ENCODE peak calls at places on chromosomes 11 and 22, in eight cellular contexts. Q is Right ventricle myocardium superior; S is substantia nigra; V is non-pigmented ciliary epithelial cell; K is H7; B is stimulated activated CD4-positive, alpha-beta T cell treated with anti-CD3 and anti-CD28 coated beads, Interleukin-15, amount 100 ng/mL, for 48 hours; W is RWPE1; U is RCC 7860. A is an unnamed sample.

GRCh38 chr11:113286509-113287497 is 27.6 kb upstream of the TTC12 start:
- DNase-seq in U (no peak), Q (no peak), B (no peak), S (no peak), W (no peak), V (no peak), K (no peak), A (no peak)

GRCh38 chr22:37566329-37566837 is 6.1 kb downstream of the CDC42EP1 start:
- DNase-seq in V (no peak), S (no peak), B (no peak), W (no peak), K (no peak), U (no peak), Q (peak), A (no peak)

GRCh38 chr11:35859311-35859710 is 84.6 kb upstream of the LDLRAD3 start:
- DNase-seq in W (no peak), B (no peak), K (no peak), V (peak), U (peak), S (no peak), Q (no peak), A (no peak)

GRCh38 chr11:3201112-3201581 is 17.5 kb downstream of the MRGPRG start:
- DNase-seq in W (no peak), Q (no peak), B (no peak), K (peak), V (no peak), S (no peak), U (no peak), A (no peak)

GRCh38 chr11:11463397-11463796 is 110.3 kb upstream of the CSNK2A3 start:
- DNase-seq in B (no peak), K (no peak), S (no peak), V (no peak), W (no peak), Q (no peak), U (no peak), A (no peak)

GRCh38 chr11:57680552-57680874 is 12.6 kb downstream of the ZDHHC5 start:
- DNase-seq in K (no peak), B (no peak), Q (no peak), U (peak), S (no peak), V (peak), W (peak), A (no peak)

GRCh38 chr22:38298312-38299000 is 18.8 kb downstream of the CSNK1E start:
- DNase-seq in U (no peak), B (peak), V (peak), S (no peak), Q (no peak), K (peak), W (peak), A (no peak)

GRCh38 chr22:30038219-30038618 is 42.0 kb upstream of the HORMAD2 start:
- DNase-seq in W (peak), B (no peak), Q (no peak), U (peak), K (no peak), V (peak), S (no peak), A (no peak)

GRCh38 chr11:61104963-61105362 is 2.7 kb downstream of the CD5 start:
- DNase-seq in B (no peak), S (no peak), W (no peak), K (peak), U (no peak), V (no peak), Q (peak), A (no peak)

GRCh38 chr11:69201048-69201365 is 45.3 kb downstream of the SMIM38 start:
- DNase-seq in W (no peak), B (no peak), S (no peak), U (no peak), K (peak), V (no peak), Q (no peak), A (no peak)

GRCh38 chr11:124759268-124760204 is 2.6 kb downstream of the ESAM start:
- DNase-seq in B (no peak), W (no peak), K (peak), V (no peak), S (no peak), U (no peak), Q (peak), A (no peak)

GRCh38 chr11:46480166-46480726 is 88.7 kb upstream of the CHRM4 start:
- DNase-seq in B (no peak), S (no peak), Q (no peak), W (no peak), U (no peak), V (no peak), K (no peak), A (no peak)

GRCh38 chr11:131977854-131978253 is 607.4 kb downstream of the NTM start:
- DNase-seq in S (no peak), K (no peak), W (peak), U (peak), V (peak), Q (no peak), B (no peak), A (no peak)

GRCh38 chr11:122226810-122227379 is 110.9 kb upstream of the BLID start:
- DNase-seq in K (no peak), V (no peak), B (no peak), Q (no peak), S (no peak), U (no peak), W (no peak), A (no peak)

GRCh38 chr22:43506487-43506886 is 94.7 kb downstream of the MPPED1 start:
- DNase-seq in B (no peak), Q (no peak), K (peak), U (no peak), V (no peak), W (no peak), S (no peak), A (no peak)

GRCh38 chr11:66278396-66279091 is 569 bp downstream of the CNIH2 start:
- DNase-seq in Q (no peak), U (no peak), B (no peak), V (no peak), W (no peak), K (peak), S (no peak), A (no peak)

GRCh38 chr11:134584706-134585445 is 172.8 kb upstream of the B3GAT1 start:
- DNase-seq in W (no peak), S (no peak), V (no peak), K (peak), B (no peak), Q (no peak), U (no peak), A (no peak)

GRCh38 chr11:66124564-66124963 is 54.5 kb downstream of the PACS1 start:
- DNase-seq in W (no peak), Q (no peak), U (peak), V (no peak), B (no peak), S (no peak), K (no peak), A (no peak)

GRCh38 chr11:133947298-133947905 is 9.4 kb downstream of the IGSF9B start:
- DNase-seq in W (peak), Q (peak), K (peak), S (no peak), V (no peak), U (no peak), B (peak), A (no peak)

GRCh38 chr11:34438529-34439507 is at the start of gene CAT:
- DNase-seq in V (peak), W (peak), Q (peak), S (peak), K (peak), B (peak), U (peak), A (peak)

GRCh38 chr11:67268684-67269268 is 2.5 kb downstream of the GRK2 start:
- DNase-seq in V (no peak), K (peak), W (no peak), S (no peak), Q (no peak), U (no peak), B (no peak), A (no peak)

GRCh38 chr11:69153661-69154060 is 2.1 kb upstream of the SMIM38 start:
- DNase-seq in K (no peak), Q (no peak), V (no peak), S (no peak), B (no peak), W (no peak), U (peak), A (no peak)

GRCh38 chr22:31289335-31289734 is 3.0 kb downstream of the PIK3IP1 start:
- DNase-seq in W (no peak), B (no peak), Q (no peak), K (no peak), S (no peak), V (no peak), U (no peak), A (no peak)

GRCh38 chr11:102793677-102794290 is 4.2 kb downstream of the MMP1 start:
- DNase-seq in K (no peak), V (no peak), B (no peak), S (no peak), Q (no peak), W (no peak), U (no peak), A (no peak)

GRCh38 chr11:32161293-32161692 is 70.4 kb downstream of the RCN1 start:
- DNase-seq in B (no peak), Q (no peak), U (no peak), V (no peak), S (no peak), K (no peak), W (no peak), A (no peak)

GRCh38 chr11:30478923-30479322 is 107.2 kb downstream of the MPPED2 start:
- DNase-seq in S (no peak), W (no peak), B (no peak), V (no peak), K (no peak), Q (peak), U (no peak), A (no peak)

GRCh38 chr11:35167451-35167954 is 28.5 kb downstream of the CD44 start:
- DNase-seq in B (no peak), Q (no peak), V (no peak), W (no peak), U (no peak), K (no peak), S (no peak), A (no peak)

GRCh38 chr11:35260342-35260985 is 121.5 kb downstream of the CD44 start:
- DNase-seq in U (peak), V (peak), Q (no peak), W (peak), S (no peak), B (no peak), K (no peak), A (no peak)

GRCh38 chr22:22171357-22172218 is 73.0 kb upstream of the VPREB1 start:
- DNase-seq in S (no peak), K (peak), U (no peak), V (no peak), W (peak), Q (no peak), B (no peak), A (no peak)

GRCh38 chr22:44574581-44575343 is 76.7 kb upstream of the RTL6 start:
- DNase-seq in Q (no peak), V (no peak), W (no peak), S (no peak), B (no peak), K (no peak), U (no peak), A (no peak)

GRCh38 chr22:50101870-50102565 is 12.2 kb downstream of the MOV10L1 start:
- DNase-seq in U (no peak), V (no peak), W (no peak), S (no peak), B (no peak), Q (no peak), K (no peak), A (no peak)

GRCh38 chr11:59773082-59773438 is 17.9 kb downstream of the STX3 start:
- DNase-seq in Q (no peak), U (no peak), S (no peak), V (no peak), K (no peak), W (no peak), B (no peak), A (no peak)

GRCh38 chr22:46467006-46467405 is 70.4 kb downstream of the CELSR1 start:
- DNase-seq in S (no peak), W (no peak), K (no peak), Q (no peak), U (no peak), V (no peak), B (no peak), A (no peak)

GRCh38 chr11:85857098-85857497 is 1.9 kb downstream of the CCDC83 start:
- DNase-seq in S (no peak), Q (no peak), K (no peak), V (no peak), B (no peak), W (no peak), U (no peak), A (no peak)

GRCh38 chr22:29458551-29458950 is 20.2 kb downstream of the RFPL1 start:
- DNase-seq in K (no peak), S (no peak), W (no peak), V (no peak), B (no peak), U (no peak), Q (no peak), A (no peak)

A was measured in cerebellar nuclear complex.